ENCODE peak calls at places on chromosomes 3 and 15, in ten cellular contexts. P is ovary; U is adrenal gland; R is psoas muscle; A is SK-N-SH; L is aorta; N is MG63; V is CD8-positive, alpha-beta T cell; B is cardiac muscle cell; X is OCI-LY7. Q is an unnamed sample. For H3K36me3, the result is how much of the 10 kb centered on the place peaks cover.

GRCh38 chr3:189590223-189590622 is 41.0 kb upstream of the TP63 start:
- DNase-seq in P (no peak), U (no peak), R (no peak), A (no peak), L (no peak), N (no peak), V (no peak), B (no peak), X (no peak), Q (no peak)

GRCh38 chr3:179418610-179419009 is 32.7 kb downstream of the GNB4 start:
- DNase-seq in P (no peak), U (no peak), R (no peak), A (no peak), L (no peak), N (no peak), V (no peak), B (no peak), X (no peak), Q (no peak)

GRCh38 chr15:94701281-94701985 is 470.1 kb downstream of the MCTP2 start:
- DNase-seq in P (no peak), U (no peak), R (no peak), A (no peak), L (no peak), N (no peak), V (no peak), B (no peak), X (no peak), Q (no peak)

GRCh38 chr15:92614301-92614700 is 41.3 kb downstream of the FAM174B start:
- DNase-seq in P (no peak), U (no peak), R (no peak), A (no peak), L (no peak), N (no peak), V (no peak), B (no peak), X (no peak), Q (no peak)

GRCh38 chr3:149717391-149718056 is 34.8 kb downstream of the COMMD2 start:
- DNase-seq in P (peak), U (peak), R (no peak), A (peak), L (no peak), N (peak), V (no peak), B (peak), X (peak), Q (peak)

GRCh38 chr15:48625126-48625525 is 20.4 kb downstream of the FBN1 start:
- DNase-seq in P (no peak), U (no peak), R (no peak), A (no peak), L (no peak), N (no peak), V (no peak), B (no peak), X (no peak), Q (peak)

GRCh38 chr3:123335007-123335670 is 113.8 kb downstream of the ADCY5 start:
- DNase-seq in P (no peak), U (no peak), R (peak), A (no peak), L (peak), N (no peak), V (no peak), B (no peak), X (no peak), Q (no peak)

GRCh38 chr15:40766906-40767837 is 2.6 kb upstream of the C15orf62 start:
- DNase-seq in P (no peak), U (peak), R (no peak), A (peak), L (no peak), N (peak), V (no peak), B (no peak), X (no peak), Q (no peak)

GRCh38 chr15:25220834-25221233 is 218.0 kb downstream of the UBE3A start:
- DNase-seq in P (no peak), U (no peak), R (no peak), A (no peak), L (no peak), N (no peak), V (no peak), B (no peak), X (no peak), Q (no peak)

GRCh38 chr3:127747751-127748521 is 74.4 kb downstream of the MGLL start:
- DNase-seq in P (peak), U (no peak), R (peak), A (no peak), L (peak), N (peak), V (no peak), B (no peak), X (no peak), Q (peak)

GRCh38 chr3:47849186-47850061 is 46.5 kb downstream of the DHX30 start:
- DNase-seq in P (no peak), U (no peak), R (no peak), A (peak), L (no peak), N (no peak), V (no peak), B (no peak), X (no peak), Q (no peak)
- H3K36me3 ChIP-seq in P (under half), U (under half), R (half or more), A (under half), L (under half), N (under half), V (under half), B (half or more), X (half or more), Q (under half)

GRCh38 chr15:74414081-74414580 is 19.6 kb downstream of the SEMA7A start:
- DNase-seq in P (no peak), U (no peak), R (no peak), A (no peak), L (no peak), N (no peak), V (no peak), B (no peak), X (no peak), Q (no peak)
- H3K36me3 ChIP-seq in P (under half), U (under half), R (under half), A (under half), L (under half), N (under half), V (under half), B (under half), X (under half), Q (under half)

GRCh38 chr3:52679139-52679538 is 6.6 kb downstream of the PBRM1 start:
- DNase-seq in P (no peak), U (no peak), R (no peak), A (no peak), L (no peak), N (no peak), V (no peak), B (no peak), X (no peak), Q (no peak)
- H3K36me3 ChIP-seq in P (under half), U (under half), R (half or more), A (half or more), L (under half), N (under half), V (under half), B (under half), X (half or more), Q (under half)

DNA sequence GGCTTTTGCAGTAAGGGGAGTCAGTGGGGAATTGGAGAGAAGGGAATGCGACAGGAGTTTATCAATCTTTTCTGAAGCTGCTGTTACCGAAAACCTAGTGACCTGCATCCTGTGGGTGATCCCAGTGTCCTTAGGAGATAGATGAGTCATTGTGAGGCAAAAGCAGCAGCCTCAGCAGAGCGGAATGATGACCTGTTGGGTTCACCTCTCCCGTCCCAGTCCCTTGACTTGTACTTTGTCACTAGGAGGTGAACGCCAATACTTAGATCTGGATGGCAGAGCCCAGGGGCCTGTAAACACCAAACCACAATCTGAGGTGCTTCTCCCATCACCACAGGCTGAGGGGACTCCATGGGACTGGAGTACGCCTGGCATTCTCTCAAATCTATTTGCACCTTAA is 17.9 kb downstream of the CDAN1 start:
- DNase-seq in P (no peak), U (no peak), R (no peak), A (no peak), L (no peak), N (no peak), V (no peak), B (no peak), X (no peak), Q (no peak)
- H3K36me3 ChIP-seq in P (under half), U (under half), R (half or more), A (under half), L (under half), N (under half), V (under half), B (under half), X (under half), Q (under half)

GRCh38 chr3:14488286-14489036 is 51.7 kb downstream of the GRIP2 start:
- DNase-seq in P (no peak), U (no peak), R (peak), A (no peak), L (peak), N (no peak), V (no peak), B (no peak), X (no peak), Q (no peak)
- H3K36me3 ChIP-seq in P (under half), U (under half), R (half or more), A (under half), L (under half), N (under half), V (under half), B (under half), X (half or more), Q (under half)

GRCh38 chr3:56590814-56591213 is 33.8 kb downstream of the CCDC66 start:
- DNase-seq in P (no peak), U (no peak), R (no peak), A (no peak), L (no peak), N (no peak), V (no peak), B (no peak), X (no peak), Q (peak)
- H3K36me3 ChIP-seq in P (under half), U (under half), R (under half), A (under half), L (under half), N (under half), V (under half), B (under half), X (under half), Q (under half)

GRCh38 chr3:30654269-30654668 is 47.9 kb downstream of the TGFBR2 start:
- DNase-seq in P (no peak), U (no peak), R (no peak), A (no peak), L (no peak), N (no peak), V (no peak), B (no peak), X (no peak), Q (no peak)

GRCh38 chr3:30656624-30657141 is 50.3 kb downstream of the TGFBR2 start:
- DNase-seq in P (no peak), U (no peak), R (no peak), A (no peak), L (no peak), N (no peak), V (no peak), B (no peak), X (no peak), Q (no peak)

GRCh38 chr3:30657914-30658313 is 51.5 kb downstream of the TGFBR2 start:
- DNase-seq in P (no peak), U (no peak), R (no peak), A (no peak), L (no peak), N (no peak), V (peak), B (no peak), X (no peak), Q (no peak)

GRCh38 chr3:30658328-30659052 is 52.1 kb downstream of the TGFBR2 start:
- DNase-seq in P (no peak), U (no peak), R (no peak), A (no peak), L (no peak), N (peak), V (peak), B (no peak), X (peak), Q (no peak)

DNA sequence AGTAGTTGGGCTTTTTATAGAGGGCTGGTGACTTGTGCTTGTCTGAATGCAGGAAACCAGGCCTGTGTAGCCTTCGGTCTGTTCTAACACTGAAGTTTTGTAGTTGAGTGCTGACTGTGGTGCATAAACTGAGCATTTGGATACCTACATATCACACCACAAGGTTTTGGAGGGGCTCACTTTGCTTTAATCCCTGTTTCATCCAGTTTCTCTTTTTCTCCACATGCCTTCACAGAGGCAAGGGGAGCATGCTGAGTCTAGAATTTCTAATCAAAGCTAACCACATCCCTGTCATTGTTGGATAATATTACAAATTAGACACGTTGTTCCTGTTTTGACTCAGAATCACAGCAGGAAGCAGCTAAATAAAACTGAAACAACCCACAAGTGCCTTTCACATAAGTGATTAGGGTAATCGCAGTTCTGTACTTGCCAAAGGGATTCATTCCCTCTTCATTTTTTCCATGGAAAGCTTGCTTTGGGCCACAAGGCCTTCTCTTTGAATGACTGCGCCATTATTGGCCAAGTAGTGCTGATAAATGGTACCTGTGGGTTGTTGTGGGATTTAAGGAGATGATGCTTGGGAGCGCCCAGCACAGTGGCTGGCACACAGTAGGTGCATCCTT is 48.9 kb downstream of the TGFBR2 start:
- DNase-seq in P (no peak), U (no peak), R (no peak), A (no peak), L (no peak), N (no peak), V (peak), B (no peak), X (peak), Q (no peak)
- H3K36me3 ChIP-seq in P (under half), U (under half), R (half or more), A (half or more), L (under half), N (under half), V (under half), B (under half), X (half or more), Q (under half)

GRCh38 chr3:187049462-187050101 is 89.7 kb downstream of the RPL39L start:
- DNase-seq in P (no peak), U (no peak), R (no peak), A (no peak), L (no peak), N (no peak), V (no peak), B (no peak), X (no peak), Q (no peak)

GRCh38 chr3:187046033-187046432 is 93.3 kb downstream of the RPL39L start:
- DNase-seq in P (no peak), U (no peak), R (no peak), A (no peak), L (no peak), N (no peak), V (no peak), B (no peak), X (no peak), Q (no peak)

GRCh38 chr3:187051724-187052364 is 87.5 kb downstream of the RPL39L start:
- DNase-seq in P (no peak), U (no peak), R (no peak), A (no peak), L (no peak), N (no peak), V (no peak), B (no peak), X (no peak), Q (no peak)

DNA sequence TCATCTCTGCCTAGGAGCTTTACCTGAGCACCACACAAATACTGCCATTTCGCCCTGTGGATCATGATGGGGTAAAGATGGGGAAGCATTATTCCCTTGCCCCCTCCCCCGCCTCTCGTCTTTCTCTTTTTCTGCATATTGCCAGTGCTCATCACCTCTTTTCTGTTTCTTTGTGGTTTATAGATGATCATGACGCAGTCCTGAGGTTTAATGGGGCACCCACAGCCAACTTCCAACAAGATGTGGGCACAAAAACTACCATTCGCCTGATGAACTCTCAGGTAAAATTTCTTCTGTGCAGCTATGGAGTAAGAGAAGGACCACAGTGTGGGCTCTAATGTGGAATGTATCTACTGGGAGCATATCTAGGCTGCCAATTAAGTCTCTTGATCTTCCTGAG is 88.2 kb downstream of the RPL39L start:
- DNase-seq in P (no peak), U (no peak), R (no peak), A (no peak), L (no peak), N (no peak), V (peak), B (no peak), X (no peak), Q (no peak)
- H3K36me3 ChIP-seq in P (under half), U (under half), R (under half), A (under half), L (under half), N (under half), V (under half), B (under half), X (half or more), Q (under half)

GRCh38 chr3:10317961-10318350 is 3.0 kb downstream of the SEC13 start:
- DNase-seq in P (no peak), U (no peak), R (no peak), A (no peak), L (no peak), N (no peak), V (no peak), B (no peak), X (no peak), Q (no peak)
- H3K36me3 ChIP-seq in P (under half), U (under half), R (half or more), A (half or more), L (under half), N (under half), V (under half), B (under half), X (half or more), Q (under half)

DNA sequence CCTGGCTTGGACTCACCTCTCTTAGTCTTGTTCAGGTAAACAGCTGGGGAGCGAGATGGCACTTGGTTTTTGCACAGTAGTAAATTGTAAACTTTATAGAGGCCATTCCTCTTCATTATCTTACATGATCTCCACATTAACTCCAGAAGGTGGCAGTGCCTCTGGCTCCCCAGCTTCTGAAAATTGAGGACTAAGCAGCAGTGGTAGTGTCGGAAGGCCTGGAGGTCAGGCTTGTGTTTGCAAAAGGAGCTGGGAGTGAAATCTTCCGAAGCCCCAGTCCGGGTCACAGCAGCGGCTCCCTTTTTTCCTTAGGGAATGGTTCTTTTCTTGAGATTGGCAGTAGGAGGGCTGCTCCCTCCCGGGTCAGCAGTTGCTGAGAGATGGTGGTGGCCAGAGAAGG is 85.7 kb downstream of the FNDC3B start:
- DNase-seq in P (no peak), U (no peak), R (peak), A (no peak), L (no peak), N (no peak), V (no peak), B (no peak), X (no peak), Q (no peak)
- H3K36me3 ChIP-seq in P (under half), U (under half), R (under half), A (under half), L (under half), N (half or more), V (under half), B (under half), X (under half), Q (under half)